ENCODE peak calls at places on chromosome 2, in five cellular contexts. One of them, this sample, is unnamed.

GRCh38 chr2:69667805-69668382 is 24.4 kb upstream of the AAK1 start:
- DNase-seq in Calu3: no peak
- DNase-seq in stimulated activated CD4-positive, alpha-beta T cell treated with anti-CD3 and anti-CD28 coated beads, Interleukin-4, amount 100 ng/mL, for 48 hours: no peak
- DNase-seq in transverse colon: no peak
- DNase-seq in fibroblast of pulmonary artery: peak
- DNase-seq in this sample: no peak

GRCh38 chr2:219611866-219612604 is 14.4 kb downstream of the STK11IP start:
- DNase-seq in Calu3: no peak
- DNase-seq in stimulated activated CD4-positive, alpha-beta T cell treated with anti-CD3 and anti-CD28 coated beads, Interleukin-4, amount 100 ng/mL, for 48 hours: no peak
- DNase-seq in transverse colon: no peak
- DNase-seq in fibroblast of pulmonary artery: no peak
- DNase-seq in this sample: no peak

GRCh38 chr2:196181484-196181883 is 10.1 kb upstream of the STK17B start:
- DNase-seq in Calu3: no peak
- DNase-seq in stimulated activated CD4-positive, alpha-beta T cell treated with anti-CD3 and anti-CD28 coated beads, Interleukin-4, amount 100 ng/mL, for 48 hours: no peak
- DNase-seq in transverse colon: no peak
- DNase-seq in fibroblast of pulmonary artery: no peak
- DNase-seq in this sample: no peak

GRCh38 chr2:100646039-100646438 is 83.2 kb downstream of the PDCL3 start:
- DNase-seq in Calu3: no peak
- DNase-seq in stimulated activated CD4-positive, alpha-beta T cell treated with anti-CD3 and anti-CD28 coated beads, Interleukin-4, amount 100 ng/mL, for 48 hours: no peak
- DNase-seq in transverse colon: no peak
- DNase-seq in fibroblast of pulmonary artery: no peak
- DNase-seq in this sample: no peak

GRCh38 chr2:60888853-60889252 is 7.5 kb downstream of the REL start:
- DNase-seq in Calu3: no peak
- DNase-seq in stimulated activated CD4-positive, alpha-beta T cell treated with anti-CD3 and anti-CD28 coated beads, Interleukin-4, amount 100 ng/mL, for 48 hours: no peak
- DNase-seq in transverse colon: no peak
- DNase-seq in fibroblast of pulmonary artery: no peak
- DNase-seq in this sample: no peak

GRCh38 chr2:120357768-120358167 is 11.8 kb downstream of the INHBB start:
- DNase-seq in Calu3: no peak
- DNase-seq in stimulated activated CD4-positive, alpha-beta T cell treated with anti-CD3 and anti-CD28 coated beads, Interleukin-4, amount 100 ng/mL, for 48 hours: no peak
- DNase-seq in transverse colon: no peak
- DNase-seq in fibroblast of pulmonary artery: no peak
- DNase-seq in this sample: no peak

GRCh38 chr2:231680284-231680991 is 27.9 kb upstream of the PTMA start:
- DNase-seq in Calu3: peak
- DNase-seq in stimulated activated CD4-positive, alpha-beta T cell treated with anti-CD3 and anti-CD28 coated beads, Interleukin-4, amount 100 ng/mL, for 48 hours: no peak
- DNase-seq in transverse colon: peak
- DNase-seq in fibroblast of pulmonary artery: no peak
- DNase-seq in this sample: no peak

GRCh38 chr2:126796931-126797621 is 101.6 kb upstream of the TEX51 start:
- DNase-seq in Calu3: no peak
- DNase-seq in stimulated activated CD4-positive, alpha-beta T cell treated with anti-CD3 and anti-CD28 coated beads, Interleukin-4, amount 100 ng/mL, for 48 hours: no peak
- DNase-seq in transverse colon: no peak
- DNase-seq in fibroblast of pulmonary artery: no peak
- DNase-seq in this sample: no peak

GRCh38 chr2:222878284-222878876 is 17.5 kb downstream of the ACSL3 start:
- DNase-seq in Calu3: no peak
- DNase-seq in stimulated activated CD4-positive, alpha-beta T cell treated with anti-CD3 and anti-CD28 coated beads, Interleukin-4, amount 100 ng/mL, for 48 hours: no peak
- DNase-seq in transverse colon: no peak
- DNase-seq in fibroblast of pulmonary artery: no peak
- DNase-seq in this sample: no peak

GRCh38 chr2:27959496-27959895 is 69.0 kb downstream of the BABAM2 start:
- DNase-seq in Calu3: no peak
- DNase-seq in stimulated activated CD4-positive, alpha-beta T cell treated with anti-CD3 and anti-CD28 coated beads, Interleukin-4, amount 100 ng/mL, for 48 hours: no peak
- DNase-seq in transverse colon: peak
- DNase-seq in fibroblast of pulmonary artery: peak
- DNase-seq in this sample: no peak

GRCh38 chr2:206084468-206084869 is 1.5 kb downstream of the INO80D start:
- DNase-seq in Calu3: peak
- DNase-seq in stimulated activated CD4-positive, alpha-beta T cell treated with anti-CD3 and anti-CD28 coated beads, Interleukin-4, amount 100 ng/mL, for 48 hours: no peak
- DNase-seq in transverse colon: peak
- DNase-seq in fibroblast of pulmonary artery: peak
- DNase-seq in this sample: no peak

GRCh38 chr2:196846295-196846694 is 37.1 kb upstream of the C2orf66 start:
- DNase-seq in Calu3: no peak
- DNase-seq in stimulated activated CD4-positive, alpha-beta T cell treated with anti-CD3 and anti-CD28 coated beads, Interleukin-4, amount 100 ng/mL, for 48 hours: no peak
- DNase-seq in transverse colon: no peak
- DNase-seq in fibroblast of pulmonary artery: no peak
- DNase-seq in this sample: no peak

GRCh38 chr2:181120625-181121024 is 140.2 kb downstream of the UBE2E3 start:
- DNase-seq in Calu3: peak
- DNase-seq in stimulated activated CD4-positive, alpha-beta T cell treated with anti-CD3 and anti-CD28 coated beads, Interleukin-4, amount 100 ng/mL, for 48 hours: no peak
- DNase-seq in transverse colon: no peak
- DNase-seq in fibroblast of pulmonary artery: peak
- DNase-seq in this sample: no peak

GRCh38 chr2:71852141-71852711 is 295.4 kb downstream of the CYP26B1 start:
- DNase-seq in Calu3: no peak
- DNase-seq in stimulated activated CD4-positive, alpha-beta T cell treated with anti-CD3 and anti-CD28 coated beads, Interleukin-4, amount 100 ng/mL, for 48 hours: no peak
- DNase-seq in transverse colon: no peak
- DNase-seq in fibroblast of pulmonary artery: no peak
- DNase-seq in this sample: no peak

GRCh38 chr2:209973328-209973727 is 29.1 kb upstream of the RPE start:
- DNase-seq in Calu3: no peak
- DNase-seq in stimulated activated CD4-positive, alpha-beta T cell treated with anti-CD3 and anti-CD28 coated beads, Interleukin-4, amount 100 ng/mL, for 48 hours: no peak
- DNase-seq in transverse colon: no peak
- DNase-seq in fibroblast of pulmonary artery: no peak
- DNase-seq in this sample: no peak

GRCh38 chr2:96119981-96120720 is 3.8 kb upstream of the ADRA2B start:
- DNase-seq in Calu3: no peak
- DNase-seq in stimulated activated CD4-positive, alpha-beta T cell treated with anti-CD3 and anti-CD28 coated beads, Interleukin-4, amount 100 ng/mL, for 48 hours: no peak
- DNase-seq in transverse colon: no peak
- DNase-seq in fibroblast of pulmonary artery: no peak
- DNase-seq in this sample: no peak

GRCh38 chr2:9703701-9704221 is 73.0 kb upstream of the YWHAQ start:
- DNase-seq in Calu3: peak
- DNase-seq in stimulated activated CD4-positive, alpha-beta T cell treated with anti-CD3 and anti-CD28 coated beads, Interleukin-4, amount 100 ng/mL, for 48 hours: no peak
- DNase-seq in transverse colon: peak
- DNase-seq in fibroblast of pulmonary artery: peak
- DNase-seq in this sample: no peak

GRCh38 chr2:18777250-18777812 is 188.0 kb upstream of the NT5C1B start:
- DNase-seq in Calu3: no peak
- DNase-seq in stimulated activated CD4-positive, alpha-beta T cell treated with anti-CD3 and anti-CD28 coated beads, Interleukin-4, amount 100 ng/mL, for 48 hours: no peak
- DNase-seq in transverse colon: no peak
- DNase-seq in fibroblast of pulmonary artery: no peak
- DNase-seq in this sample: no peak

GRCh38 chr2:115529627-115530026 is 1087.2 kb downstream of the DPP10 start:
- DNase-seq in Calu3: no peak
- DNase-seq in stimulated activated CD4-positive, alpha-beta T cell treated with anti-CD3 and anti-CD28 coated beads, Interleukin-4, amount 100 ng/mL, for 48 hours: no peak
- DNase-seq in transverse colon: no peak
- DNase-seq in fibroblast of pulmonary artery: no peak
- DNase-seq in this sample: no peak

GRCh38 chr2:1621501-1621900 is 122.8 kb downstream of the PXDN start:
- DNase-seq in Calu3: no peak
- DNase-seq in stimulated activated CD4-positive, alpha-beta T cell treated with anti-CD3 and anti-CD28 coated beads, Interleukin-4, amount 100 ng/mL, for 48 hours: no peak
- DNase-seq in transverse colon: no peak
- DNase-seq in fibroblast of pulmonary artery: no peak
- DNase-seq in this sample: no peak

GRCh38 chr2:215799194-215799593 is 214.2 kb downstream of the MREG start:
- DNase-seq in Calu3: no peak
- DNase-seq in stimulated activated CD4-positive, alpha-beta T cell treated with anti-CD3 and anti-CD28 coated beads, Interleukin-4, amount 100 ng/mL, for 48 hours: no peak
- DNase-seq in transverse colon: no peak
- DNase-seq in fibroblast of pulmonary artery: peak
- DNase-seq in this sample: no peak

GRCh38 chr2:239392688-239393400 is 8.0 kb downstream of the HDAC4 start:
- DNase-seq in Calu3: no peak
- DNase-seq in stimulated activated CD4-positive, alpha-beta T cell treated with anti-CD3 and anti-CD28 coated beads, Interleukin-4, amount 100 ng/mL, for 48 hours: no peak
- DNase-seq in transverse colon: no peak
- DNase-seq in fibroblast of pulmonary artery: no peak
- DNase-seq in this sample: no peak

GRCh38 chr2:217338306-217338916 is 478.5 kb upstream of the TNP1 start:
- DNase-seq in Calu3: no peak
- DNase-seq in stimulated activated CD4-positive, alpha-beta T cell treated with anti-CD3 and anti-CD28 coated beads, Interleukin-4, amount 100 ng/mL, for 48 hours: no peak
- DNase-seq in transverse colon: no peak
- DNase-seq in fibroblast of pulmonary artery: peak
- DNase-seq in this sample: no peak

GRCh38 chr2:25305809-25306208 is 35.9 kb downstream of the DNMT3A start:
- DNase-seq in Calu3: no peak
- DNase-seq in stimulated activated CD4-positive, alpha-beta T cell treated with anti-CD3 and anti-CD28 coated beads, Interleukin-4, amount 100 ng/mL, for 48 hours: no peak
- DNase-seq in transverse colon: no peak
- DNase-seq in fibroblast of pulmonary artery: no peak
- DNase-seq in this sample: no peak

GRCh38 chr2:166314022-166314759 is 61.6 kb downstream of the SCN9A start:
- DNase-seq in Calu3: no peak
- DNase-seq in stimulated activated CD4-positive, alpha-beta T cell treated with anti-CD3 and anti-CD28 coated beads, Interleukin-4, amount 100 ng/mL, for 48 hours: no peak
- DNase-seq in transverse colon: no peak
- DNase-seq in fibroblast of pulmonary artery: peak
- DNase-seq in this sample: no peak

GRCh38 chr2:241570961-241571581 is 12.5 kb downstream of the BOK start:
- DNase-seq in Calu3: no peak
- DNase-seq in stimulated activated CD4-positive, alpha-beta T cell treated with anti-CD3 and anti-CD28 coated beads, Interleukin-4, amount 100 ng/mL, for 48 hours: no peak
- DNase-seq in transverse colon: no peak
- DNase-seq in fibroblast of pulmonary artery: no peak
- DNase-seq in this sample: no peak

GRCh38 chr2:58794103-58794502 is 553.0 kb upstream of the FANCL start:
- DNase-seq in Calu3: no peak
- DNase-seq in stimulated activated CD4-positive, alpha-beta T cell treated with anti-CD3 and anti-CD28 coated beads, Interleukin-4, amount 100 ng/mL, for 48 hours: no peak
- DNase-seq in transverse colon: no peak
- DNase-seq in fibroblast of pulmonary artery: no peak
- DNase-seq in this sample: no peak

GRCh38 chr2:205984381-205984780 is 101.6 kb downstream of the INO80D start:
- DNase-seq in Calu3: no peak
- DNase-seq in stimulated activated CD4-positive, alpha-beta T cell treated with anti-CD3 and anti-CD28 coated beads, Interleukin-4, amount 100 ng/mL, for 48 hours: no peak
- DNase-seq in transverse colon: no peak
- DNase-seq in fibroblast of pulmonary artery: no peak
- DNase-seq in this sample: no peak

GRCh38 chr2:38554973-38555595 is 47.6 kb downstream of the HNRNPLL start:
- DNase-seq in Calu3: no peak
- DNase-seq in stimulated activated CD4-positive, alpha-beta T cell treated with anti-CD3 and anti-CD28 coated beads, Interleukin-4, amount 100 ng/mL, for 48 hours: no peak
- DNase-seq in transverse colon: no peak
- DNase-seq in fibroblast of pulmonary artery: peak
- DNase-seq in this sample: no peak

GRCh38 chr2:206867006-206867405 is 72.3 kb upstream of the CPO start:
- DNase-seq in Calu3: no peak
- DNase-seq in stimulated activated CD4-positive, alpha-beta T cell treated with anti-CD3 and anti-CD28 coated beads, Interleukin-4, amount 100 ng/mL, for 48 hours: no peak
- DNase-seq in transverse colon: no peak
- DNase-seq in fibroblast of pulmonary artery: no peak
- DNase-seq in this sample: no peak

GRCh38 chr2:132731431-132731830 is 61.4 kb upstream of the LYPD1 start:
- DNase-seq in Calu3: no peak
- DNase-seq in stimulated activated CD4-positive, alpha-beta T cell treated with anti-CD3 and anti-CD28 coated beads, Interleukin-4, amount 100 ng/mL, for 48 hours: no peak
- DNase-seq in transverse colon: no peak
- DNase-seq in fibroblast of pulmonary artery: no peak
- DNase-seq in this sample: no peak

GRCh38 chr2:147499785-147500184 is 345.0 kb upstream of the ACVR2A start:
- DNase-seq in Calu3: no peak
- DNase-seq in stimulated activated CD4-positive, alpha-beta T cell treated with anti-CD3 and anti-CD28 coated beads, Interleukin-4, amount 100 ng/mL, for 48 hours: no peak
- DNase-seq in transverse colon: no peak
- DNase-seq in fibroblast of pulmonary artery: no peak
- DNase-seq in this sample: no peak

GRCh38 chr2:64260817-64261216 is 116.6 kb upstream of the PELI1 start:
- DNase-seq in Calu3: no peak
- DNase-seq in stimulated activated CD4-positive, alpha-beta T cell treated with anti-CD3 and anti-CD28 coated beads, Interleukin-4, amount 100 ng/mL, for 48 hours: no peak
- DNase-seq in transverse colon: peak
- DNase-seq in fibroblast of pulmonary artery: peak
- DNase-seq in this sample: no peak

GRCh38 chr2:128308889-128309288 is 9.8 kb downstream of the HS6ST1 start:
- DNase-seq in Calu3: no peak
- DNase-seq in stimulated activated CD4-positive, alpha-beta T cell treated with anti-CD3 and anti-CD28 coated beads, Interleukin-4, amount 100 ng/mL, for 48 hours: no peak
- DNase-seq in transverse colon: no peak
- DNase-seq in fibroblast of pulmonary artery: no peak
- DNase-seq in this sample: no peak

GRCh38 chr2:69138793-69139510 is 126.0 kb downstream of the ANTXR1 start:
- DNase-seq in Calu3: peak
- DNase-seq in stimulated activated CD4-positive, alpha-beta T cell treated with anti-CD3 and anti-CD28 coated beads, Interleukin-4, amount 100 ng/mL, for 48 hours: no peak
- DNase-seq in transverse colon: peak
- DNase-seq in fibroblast of pulmonary artery: peak
- DNase-seq in this sample: no peak

GRCh38 chr2:134323777-134324176 is 69.9 kb downstream of the MGAT5 start:
- DNase-seq in Calu3: no peak
- DNase-seq in stimulated activated CD4-positive, alpha-beta T cell treated with anti-CD3 and anti-CD28 coated beads, Interleukin-4, amount 100 ng/mL, for 48 hours: no peak
- DNase-seq in transverse colon: no peak
- DNase-seq in fibroblast of pulmonary artery: no peak
- DNase-seq in this sample: no peak

GRCh38 chr2:70855679-70856078 is 20.1 kb upstream of the CD207 start:
- DNase-seq in Calu3: no peak
- DNase-seq in stimulated activated CD4-positive, alpha-beta T cell treated with anti-CD3 and anti-CD28 coated beads, Interleukin-4, amount 100 ng/mL, for 48 hours: no peak
- DNase-seq in transverse colon: no peak
- DNase-seq in fibroblast of pulmonary artery: no peak
- DNase-seq in this sample: no peak

GRCh38 chr2:281381-281780 is 6.5 kb downstream of the ALKAL2 start:
- DNase-seq in Calu3: no peak
- DNase-seq in stimulated activated CD4-positive, alpha-beta T cell treated with anti-CD3 and anti-CD28 coated beads, Interleukin-4, amount 100 ng/mL, for 48 hours: no peak
- DNase-seq in transverse colon: no peak
- DNase-seq in fibroblast of pulmonary artery: no peak
- DNase-seq in this sample: no peak

This sample was measured in activated T-cell treated with anti-CD3 and anti-CD28 coated beads for 48 hours.